ENCODE peak calls at places on chromosomes 1 and 21, in six cellular contexts. One of them, this sample, is unnamed.

GRCh38 chr1:183180213-183180612 is 5.9 kb upstream of the LAMC2 start:
- DNase-seq in neural progenitor cell: no peak
- DNase-seq in GM12892: no peak
- DNase-seq in DMS153: peak; percentile 83
- DNase-seq in GM19239: peak; percentile 21
- DNase-seq in T1000: peak; percentile 38
- DNase-seq in this sample: no peak

GRCh38 chr21:33032434-33033047 is 6.8 kb downstream of the OLIG2 start:
- DNase-seq in DMS153: no peak
- DNase-seq in T1000: no peak
- DNase-seq in neural progenitor cell: no peak
- DNase-seq in GM12892: no peak
- DNase-seq in GM19239: no peak
- DNase-seq in this sample: no peak

GRCh38 chr1:25461783-25462182 is 31.1 kb downstream of the MACO1 start:
- DNase-seq in T1000: no peak
- DNase-seq in neural progenitor cell: no peak
- DNase-seq in GM19239: no peak
- DNase-seq in GM12892: no peak
- DNase-seq in DMS153: no peak
- DNase-seq in this sample: no peak

GRCh38 chr1:7121622-7121988 is 336.4 kb downstream of the CAMTA1 start:
- DNase-seq in GM12892: no peak
- DNase-seq in DMS153: no peak
- DNase-seq in neural progenitor cell: no peak
- DNase-seq in GM19239: no peak
- DNase-seq in T1000: no peak
- DNase-seq in this sample: no peak

GRCh38 chr1:19650416-19651140 is 6.5 kb downstream of the NBL1 start:
- DNase-seq in GM12892: no peak
- DNase-seq in neural progenitor cell: no peak
- DNase-seq in T1000: no peak
- DNase-seq in DMS153: no peak
- DNase-seq in GM19239: no peak
- DNase-seq in this sample: no peak

GRCh38 chr1:227317541-227318002 is 720 bp downstream of the CDC42BPA start:
- DNase-seq in T1000: no peak
- DNase-seq in GM12892: no peak
- DNase-seq in DMS153: peak; percentile 46
- DNase-seq in neural progenitor cell: peak; percentile 80
- DNase-seq in GM19239: no peak
- DNase-seq in this sample: no peak

GRCh38 chr1:30332100-30333094 is 391.0 kb downstream of the MATN1 start:
- DNase-seq in GM19239: no peak
- DNase-seq in T1000: no peak
- DNase-seq in GM12892: no peak
- DNase-seq in DMS153: no peak
- DNase-seq in neural progenitor cell: no peak
- DNase-seq in this sample: no peak

GRCh38 chr1:61244114-61244513 is 161.8 kb downstream of the NFIA start:
- DNase-seq in GM12892: no peak
- DNase-seq in neural progenitor cell: no peak
- DNase-seq in GM19239: no peak
- DNase-seq in DMS153: no peak
- DNase-seq in T1000: no peak
- DNase-seq in this sample: no peak